ENCODE peak calls at places on chromosomes 7 and 10, in seven cellular contexts. Q, I, Z, V, P, K and E are unnamed samples.
A peak's percentile ranks its signal among the peaks of the same experiment; 100 is the strongest.

GRCh38 chr7:151013728-151014497 is 10.4 kb downstream of the ATG9B start:
- DNase-seq in Q (peak; percentile 99), I (no peak), Z (peak; percentile 79), V (peak; percentile 54), P (peak; percentile 74), K (peak; percentile 11), E (no peak)

GRCh38 chr10:124262971-124263370 is 155.8 kb downstream of the OAT start:
- DNase-seq in Q (no peak), I (no peak), Z (no peak), V (no peak), P (no peak), K (no peak), E (no peak)

GRCh38 chr7:55432937-55433784 is 68.0 kb downstream of the LANCL2 start:
- DNase-seq in Q (peak; percentile 73), I (peak; percentile 54), Z (no peak), V (no peak), P (no peak), K (no peak), E (no peak)

GRCh38 chr7:25868509-25868908 is 283.5 kb upstream of the NFE2L3 start:
- DNase-seq in Q (no peak), I (no peak), Z (no peak), V (no peak), P (no peak), K (no peak), E (no peak)

GRCh38 chr7:155581954-155582353 is 35.6 kb upstream of the CNPY1 start:
- DNase-seq in Q (no peak), I (no peak), Z (no peak), V (no peak), P (no peak), K (no peak), E (no peak)

GRCh38 chr10:20971901-20972300 is 74.8 kb upstream of the NEBL start:
- DNase-seq in Q (no peak), I (no peak), Z (no peak), V (no peak), P (no peak), K (no peak), E (no peak)

GRCh38 chr7:131145026-131145425 is 182.7 kb upstream of the MKLN1 start:
- DNase-seq in Q (no peak), I (no peak), Z (no peak), V (no peak), P (no peak), K (no peak), E (no peak)

GRCh38 chr10:125482108-125482507 is 200.9 kb downstream of the TEX36 start:
- DNase-seq in Q (peak; percentile 3), I (no peak), Z (no peak), V (no peak), P (no peak), K (no peak), E (no peak)

GRCh38 chr10:72525277-72525676 is 100.6 kb downstream of the MICU1 start:
- DNase-seq in Q (no peak), I (peak; percentile 32), Z (peak; percentile 20), V (no peak), P (no peak), K (peak; percentile 42), E (peak; percentile 23)

GRCh38 chr7:103851357-103851756 is 138.1 kb downstream of the RELN start:
- DNase-seq in Q (peak; percentile 80), I (peak; percentile 30), Z (peak; percentile 4), V (no peak), P (no peak), K (no peak), E (no peak)

GRCh38 chr10:62130948-62131347 is 137.7 kb downstream of the RTKN2 start:
- DNase-seq in Q (no peak), I (no peak), Z (peak; percentile 94), V (no peak), P (no peak), K (peak; percentile 85), E (peak; percentile 74)

GRCh38 chr7:111560773-111561658 is 1.3 kb downstream of the IMMP2L start:
- DNase-seq in Q (peak; percentile 78), I (peak; percentile 22), Z (peak; percentile 48), V (no peak), P (no peak), K (no peak), E (no peak)

GRCh38 chr10:63668081-63668480 is 146.9 kb downstream of the REEP3 start:
- DNase-seq in Q (no peak), I (no peak), Z (no peak), V (no peak), P (no peak), K (no peak), E (no peak)

GRCh38 chr10:87844837-87845623 is 18.3 kb downstream of the KLLN start:
- DNase-seq in Q (no peak), I (no peak), Z (peak; percentile 89), V (no peak), P (no peak), K (no peak), E (no peak)

GRCh38 chr7:132030161-132030568 is 473.7 kb upstream of the PODXL start:
- DNase-seq in Q (no peak), I (no peak), Z (no peak), V (no peak), P (peak; percentile 41), K (no peak), E (no peak)

GRCh38 chr7:127029823-127030222 is 222.9 kb downstream of the GRM8 start:
- DNase-seq in Q (no peak), I (no peak), Z (no peak), V (no peak), P (no peak), K (no peak), E (no peak)

GRCh38 chr10:78457804-78458483 is 424.3 kb downstream of the RPS24 start:
- DNase-seq in Q (no peak), I (no peak), Z (peak; percentile 84), V (peak; percentile 4), P (no peak), K (peak; percentile 25), E (peak; percentile 54)

GRCh38 chr10:86945361-86946214 is 11.8 kb downstream of the MMRN2 start:
- DNase-seq in Q (peak; percentile 89), I (peak; percentile 41), Z (no peak), V (peak; percentile 17), P (peak; percentile 15), K (no peak), E (no peak)

GRCh38 chr7:1364906-1365570 is 94.2 kb downstream of the MICALL2 start:
- DNase-seq in Q (no peak), I (no peak), Z (no peak), V (no peak), P (no peak), K (no peak), E (no peak)

GRCh38 chr10:341081-341740 is 206.0 kb downstream of the ZMYND11 start:
- DNase-seq in Q (no peak), I (no peak), Z (no peak), V (no peak), P (no peak), K (no peak), E (no peak)

GRCh38 chr7:142432386-142432785 is 174.5 kb upstream of the PRSS58 start:
- DNase-seq in Q (no peak), I (no peak), Z (no peak), V (no peak), P (no peak), K (no peak), E (no peak)

GRCh38 chr10:59905066-59905734 is 1.2 kb downstream of the CCDC6 start:
- DNase-seq in Q (peak; percentile 80), I (peak; percentile 68), Z (peak; percentile 9), V (peak; percentile 44), P (peak; percentile 68), K (no peak), E (no peak)

DNA sequence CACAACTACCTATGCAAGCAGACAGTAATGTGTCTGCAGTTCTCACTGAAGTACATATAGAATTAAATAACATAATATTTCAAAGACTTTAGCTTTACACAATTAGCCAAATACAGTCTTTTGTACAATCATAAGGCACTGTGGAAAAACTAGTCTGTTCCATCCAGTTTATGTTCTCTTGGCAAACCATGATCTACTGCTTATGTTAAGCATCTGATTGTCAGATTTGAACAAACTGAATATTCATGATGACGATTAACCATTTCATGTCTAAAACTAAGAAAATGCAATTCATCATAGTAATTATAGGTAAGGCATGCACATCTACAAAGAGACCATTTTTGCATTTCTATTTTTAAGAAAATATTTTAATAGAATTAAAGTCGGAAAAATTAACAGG is 802 bp downstream of the SEMA3A start:
- DNase-seq in Q (no peak), I (no peak), Z (no peak), V (no peak), P (no peak), K (no peak), E (no peak)
- H3K4me3 ChIP-seq in Q (peak overlapping the region; percentile 65), I (peak overlapping the region; percentile 58), Z (peak overlapping the region; percentile 63), V (peak overlapping the region; percentile 32), P (peak overlapping the region; percentile 30), K (peak overlapping the region; percentile 58), E (peak overlapping the region; percentile 62)

DNA sequence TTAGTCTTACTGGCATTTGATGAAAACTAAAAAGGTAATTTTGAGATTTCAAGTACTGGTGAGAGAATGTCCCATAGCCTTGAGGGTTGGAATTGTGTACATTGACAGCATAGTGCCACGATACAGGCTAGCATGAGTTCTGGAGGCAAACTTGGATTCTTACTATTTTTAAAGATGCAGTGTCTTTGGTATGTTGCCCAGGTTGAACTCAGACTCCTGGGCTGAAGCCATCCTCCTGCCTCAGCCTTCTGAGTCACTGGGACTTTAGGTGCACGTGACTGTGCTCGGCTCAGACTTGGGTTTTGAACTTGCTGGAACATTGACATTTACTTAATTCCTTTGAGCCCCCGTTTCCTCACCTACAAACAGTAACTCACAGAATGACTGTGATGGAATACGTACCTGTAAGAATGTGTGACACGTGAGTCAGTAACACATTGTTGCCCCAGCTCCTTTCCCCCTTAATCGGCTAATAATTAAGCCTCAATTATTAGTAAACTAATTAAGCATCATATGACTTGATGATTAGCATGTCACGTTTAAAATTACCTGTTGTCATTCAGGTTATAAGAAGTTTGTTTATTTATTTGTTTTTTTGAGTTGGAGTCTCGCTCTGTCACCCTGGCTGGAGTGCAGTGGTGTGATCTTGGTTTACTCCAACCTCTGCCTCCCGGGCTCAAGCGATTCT is 10.6 kb downstream of the DNAJB6 start:
- DNase-seq in Q (no peak), I (no peak), Z (peak; percentile 80), V (peak; percentile 78), P (no peak), K (peak; percentile 37), E (no peak)
- H3K4me3 ChIP-seq in Q (peak overlapping the region; percentile 34), I (no peak overlapping the region), Z (no peak overlapping the region), V (peak overlapping the region; percentile 18), P (no peak overlapping the region), K (no peak overlapping the region), E (no peak overlapping the region)

DNA sequence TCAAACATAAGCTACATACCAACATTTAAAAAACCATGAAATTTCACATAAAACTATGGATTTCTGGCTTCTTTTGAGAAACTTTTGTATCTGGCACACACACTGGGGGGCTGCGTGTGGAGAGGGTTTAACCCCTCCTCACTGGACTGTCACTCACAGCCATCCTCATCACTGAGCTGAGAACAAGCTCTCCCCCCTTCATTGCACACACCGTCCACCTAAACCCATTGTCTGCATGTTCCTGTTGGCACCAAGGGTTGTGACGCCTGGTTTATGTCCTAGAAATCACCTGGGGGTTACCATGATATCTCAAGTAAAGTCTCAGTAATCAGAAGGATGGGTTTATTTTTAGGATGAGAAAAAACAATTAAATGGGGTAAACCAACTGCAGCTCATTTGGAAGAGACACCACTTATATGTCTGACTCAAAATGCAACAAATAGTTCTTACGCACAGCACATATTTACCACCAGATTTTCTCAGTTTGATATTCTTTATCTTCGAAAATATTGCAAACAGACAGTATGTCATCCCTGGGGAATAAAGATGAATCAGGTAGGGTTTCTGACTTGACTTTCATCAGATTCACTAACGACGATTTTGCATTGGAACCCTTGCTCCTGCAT is 218.5 kb upstream of the KLF6 start:
- DNase-seq in Q (no peak), I (no peak), Z (no peak), V (no peak), P (no peak), K (no peak), E (no peak)
- H3K4me3 ChIP-seq in Q (no peak overlapping the region), I (no peak overlapping the region), Z (no peak overlapping the region), V (no peak overlapping the region), P (no peak overlapping the region), K (no peak overlapping the region), E (no peak overlapping the region)

GRCh38 chr7:98321301-98321700 is 39.8 kb downstream of the BRI3 start:
- DNase-seq in Q (no peak), I (no peak), Z (peak; percentile 22), V (no peak), P (no peak), K (no peak), E (no peak)
- H3K4me3 ChIP-seq in Q (no peak overlapping the region), I (no peak overlapping the region), Z (no peak overlapping the region), V (no peak overlapping the region), P (no peak overlapping the region), K (no peak overlapping the region), E (no peak overlapping the region)